ENCODE peak calls at places on chromosomes 12 and 14, in four cellular contexts. X is adrenal gland, O is SK-N-SH, H is neural progenitor cell. L is an unnamed sample.

GRCh38 chr14:74349757-74350156 is 1.5 kb downstream of the VRTN start:
- DNase-seq in O (no peak), H (peak; percentile 33), X (no peak), L (no peak)

GRCh38 chr12:75632452-75632851 is 121.0 kb upstream of the KRR1 start:
- DNase-seq in O (no peak), X (no peak), H (peak; percentile 77), L (no peak)

GRCh38 chr14:99757331-99758070 is 35.7 kb upstream of the EML1 start:
- DNase-seq in X (no peak), H (no peak), O (no peak), L (peak; percentile 91)

GRCh38 chr12:113762849-113763816 is 203.0 kb downstream of the RBM19 start:
- DNase-seq in H (no peak), O (peak; percentile 53), X (no peak), L (no peak)

GRCh38 chr12:6952860-6953416 is 1.8 kb downstream of the PTPN6 start:
- DNase-seq in O (peak; percentile 8), H (no peak), X (no peak), L (no peak)

GRCh38 chr12:27946396-27946795 is 26.1 kb downstream of the PTHLH start:
- DNase-seq in X (no peak), H (no peak), O (no peak), L (no peak)

GRCh38 chr14:102565331-102565887 is 27.0 kb upstream of the RCOR1 start:
- DNase-seq in H (no peak), X (peak; percentile 35), O (no peak), L (no peak)

GRCh38 chr14:44162197-44162596 is 344.9 kb downstream of the FSCB start:
- DNase-seq in O (no peak), H (no peak), X (no peak), L (no peak)

GRCh38 chr14:65478596-65478995 is 66.1 kb downstream of the FUT8 start:
- DNase-seq in O (no peak), H (peak; percentile 36), X (no peak), L (no peak)

GRCh38 chr12:128258866-128259555 is 8.0 kb upstream of the TMEM132C start:
- DNase-seq in X (no peak), O (peak; percentile 40), H (peak; percentile 38), L (no peak)

GRCh38 chr12:48775299-48775698 is 13.6 kb downstream of the ADCY6 start:
- DNase-seq in H (no peak), X (no peak), O (no peak), L (no peak)

GRCh38 chr14:64760916-64761315 is 56.7 kb downstream of the PLEKHG3 start:
- DNase-seq in O (no peak), H (no peak), X (no peak), L (no peak)

GRCh38 chr12:68406134-68406576 is 74.0 kb upstream of the MDM1 start:
- DNase-seq in X (peak; percentile 94), O (peak; percentile 32), H (peak; percentile 24), L (peak; percentile 61)

GRCh38 chr12:89470741-89471504 is 53.7 kb downstream of the GALNT4 start:
- DNase-seq in O (peak; percentile 29), H (peak; percentile 61), X (no peak), L (no peak)

GRCh38 chr14:88729159-88729558 is 63.6 kb downstream of the EML5 start:
- DNase-seq in X (no peak), H (no peak), O (peak; percentile 26), L (no peak)

GRCh38 chr14:70754989-70755388 is 54.3 kb downstream of the MAP3K9 start:
- DNase-seq in H (no peak), X (no peak), O (no peak), L (peak; percentile 99)

GRCh38 chr12:89355243-89356068 is 3.2 kb upstream of the DUSP6 start:
- DNase-seq in O (peak; percentile 58), X (no peak), H (peak; percentile 16), L (no peak)

GRCh38 chr12:67558775-67559174 is 89.8 kb upstream of the DYRK2 start:
- DNase-seq in H (no peak), X (no peak), O (no peak), L (no peak)

GRCh38 chr12:108722463-108722862 is 8.9 kb downstream of the CORO1C start:
- DNase-seq in H (no peak), O (no peak), X (no peak), L (no peak)

GRCh38 chr12:1591029-1591428 is 3.4 kb downstream of the FBXL14 start:
- DNase-seq in H (peak; percentile 55), O (no peak), X (no peak), L (peak; percentile 56)
- H3K27me3 ChIP-seq in H (peaks cover 6% of the 10 kb centered on the region), O (no peaks in the 10 kb centered on the region), X (no peaks in the 10 kb centered on the region), L (no peaks in the 10 kb centered on the region)

DNA sequence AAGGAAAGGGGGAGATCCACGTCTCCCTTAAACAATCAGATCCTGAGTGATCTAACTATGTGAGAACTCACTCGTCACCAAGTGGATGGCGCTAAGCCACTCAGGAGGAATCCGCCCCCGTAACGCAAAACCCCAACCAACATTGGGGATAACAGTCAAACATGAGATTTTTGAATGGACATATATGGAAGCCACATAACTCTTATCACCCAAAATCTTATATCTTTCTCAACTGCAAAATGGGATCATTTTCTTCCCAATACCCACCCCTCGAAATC is 698.2 kb downstream of the TMEM121 start:
- DNase-seq in H (no peak), O (no peak), X (no peak), L (no peak)
- H3K9me3 ChIP-seq in H (peaks cover 3% of the 10 kb centered on the region), O (no peaks in the 10 kb centered on the region), X (no peaks in the 10 kb centered on the region), L (no peaks in the 10 kb centered on the region)

DNA sequence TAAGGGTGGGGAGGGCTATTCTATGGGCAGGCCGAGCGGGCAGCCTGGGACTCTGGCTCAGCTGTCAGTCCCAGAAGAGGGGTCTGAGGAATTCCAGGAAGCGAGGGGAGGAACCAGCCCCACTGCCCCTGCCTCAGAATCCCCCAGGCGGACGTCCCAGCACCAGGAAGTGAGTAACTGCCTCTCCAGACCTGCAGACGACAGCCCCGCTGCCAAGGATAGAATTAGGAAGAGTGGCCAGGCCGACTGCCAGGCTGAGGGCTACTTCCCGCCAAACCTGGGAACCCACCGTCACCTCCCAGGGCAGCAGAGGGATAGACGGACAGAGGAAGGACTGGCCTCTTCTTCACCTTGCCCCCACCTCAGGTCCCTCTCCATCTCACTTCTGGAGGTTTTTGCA is 6.7 kb upstream of the BDKRB2 start:
- DNase-seq in H (no peak), O (no peak), X (no peak), L (no peak)
- H3K27me3 ChIP-seq in H (peaks cover under 1% of the 10 kb centered on the region), O (no peaks in the 10 kb centered on the region), X (peaks cover 5% of the 10 kb centered on the region), L (no peaks in the 10 kb centered on the region)

DNA sequence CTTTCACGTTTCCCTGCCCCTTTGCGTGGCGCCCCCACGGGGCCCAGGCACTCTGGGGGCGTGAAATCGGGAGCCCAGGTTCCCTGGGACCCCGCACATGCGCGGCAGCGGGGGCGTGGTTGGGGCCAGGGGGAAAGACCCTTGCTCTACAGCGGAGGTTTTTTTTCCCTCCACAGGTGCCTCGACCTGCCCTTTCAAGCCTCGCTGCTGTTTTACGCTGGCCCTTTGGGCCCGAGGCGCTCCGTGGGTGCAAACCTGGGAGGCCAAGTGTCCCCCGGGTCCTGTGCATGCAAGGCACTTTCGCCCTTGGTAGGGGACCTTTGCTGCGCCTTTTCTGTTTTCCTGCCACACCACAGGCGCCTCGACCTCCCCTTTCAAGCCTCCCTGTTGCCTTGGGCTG is 329.8 kb downstream of the ALG10 start:
- DNase-seq in H (no peak), O (no peak), X (no peak), L (no peak)
- H3K9me3 ChIP-seq in H (no peaks in the 10 kb centered on the region), O (no peaks in the 10 kb centered on the region), X (no peaks in the 10 kb centered on the region), L (no peaks in the 10 kb centered on the region)

GRCh38 chr14:54220122-54220691 is 176.6 kb upstream of the CDKN3 start:
- DNase-seq in H (peak; percentile 46), X (no peak), O (peak; percentile 45), L (no peak)
- H3K27me3 ChIP-seq in H (peaks cover 71% of the 10 kb centered on the region), X (peaks cover 30% of the 10 kb centered on the region), O (peaks cover 10% of the 10 kb centered on the region), L (no peaks in the 10 kb centered on the region)

DNA sequence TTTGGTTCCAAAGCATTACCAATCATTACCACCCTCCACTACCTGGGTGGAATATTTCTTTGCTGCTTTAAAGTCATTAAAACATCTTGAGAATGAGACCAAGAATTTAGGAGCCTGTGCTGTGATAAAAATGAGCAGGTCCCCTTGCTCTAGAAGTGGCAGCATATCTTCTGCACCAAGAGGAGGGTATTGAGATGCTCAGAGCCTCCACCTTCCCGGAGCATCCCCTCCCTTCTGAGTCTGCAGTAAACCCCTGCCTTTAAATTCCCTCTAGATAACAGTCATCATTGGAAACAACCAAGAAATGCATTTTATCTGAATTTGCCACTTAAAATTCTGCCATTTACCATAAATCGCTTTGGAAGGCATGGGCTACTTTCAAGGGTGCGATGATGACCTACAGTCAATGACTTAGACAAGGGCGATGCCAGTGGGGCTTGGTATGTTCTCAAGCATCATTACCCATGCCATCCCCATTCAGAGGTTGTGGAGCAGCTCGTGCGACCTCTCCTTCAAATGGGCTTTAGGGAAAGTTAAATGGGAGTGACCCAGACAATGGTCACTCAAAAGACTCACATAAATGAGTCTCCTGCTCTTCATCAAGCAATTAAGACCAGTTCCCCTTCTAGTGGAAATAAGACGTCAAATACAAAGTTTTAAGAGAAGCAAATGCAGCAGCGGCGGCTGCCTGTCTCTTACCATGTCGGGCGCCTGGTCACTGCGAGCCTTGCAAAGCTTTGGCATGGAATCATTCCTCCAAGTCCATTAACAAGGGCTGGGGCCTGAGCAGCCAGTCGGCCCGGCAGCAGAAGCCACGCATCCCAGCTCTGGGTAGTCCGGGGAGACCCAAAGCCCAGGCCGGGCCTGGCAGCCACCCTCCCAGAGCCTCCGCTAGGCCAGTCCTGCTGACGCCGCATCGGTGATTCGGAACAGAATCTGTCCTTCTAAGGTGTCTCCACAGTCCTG is 334.5 kb downstream of the TMEM121 start:
- DNase-seq in O (no peak), X (peak; percentile 2), H (no peak), L (no peak)
- H3K9me3 ChIP-seq in O (peaks cover 7% of the 10 kb centered on the region), X (no peaks in the 10 kb centered on the region), H (no peaks in the 10 kb centered on the region), L (no peaks in the 10 kb centered on the region)

GRCh38 chr12:47388712-47389111 is 309.0 kb upstream of the AMIGO2 start:
- DNase-seq in H (no peak), O (no peak), X (no peak), L (no peak)

GRCh38 chr12:47383942-47384341 is 304.2 kb upstream of the AMIGO2 start:
- DNase-seq in X (no peak), H (no peak), O (no peak), L (no peak)

GRCh38 chr12:47382305-47382704 is 302.5 kb upstream of the AMIGO2 start:
- DNase-seq in O (no peak), H (no peak), X (no peak), L (no peak)

GRCh38 chr12:47387991-47388390 is 308.2 kb upstream of the AMIGO2 start:
- DNase-seq in H (no peak), O (no peak), X (no peak), L (no peak)

GRCh38 chr12:47385587-47385986 is 305.8 kb upstream of the AMIGO2 start:
- DNase-seq in X (no peak), O (no peak), H (no peak), L (no peak)
- H3K27me3 ChIP-seq in X (no peaks in the 10 kb centered on the region), O (peaks cover 25% of the 10 kb centered on the region), H (no peaks in the 10 kb centered on the region), L (no peaks in the 10 kb centered on the region)

GRCh38 chr12:37543131-37543965 is 773.2 kb upstream of the ALG10B start:
- DNase-seq in H (no peak), O (peak; percentile 61), X (no peak), L (no peak)
- H3K9me3 ChIP-seq in H (peaks cover 12% of the 10 kb centered on the region), O (no peaks in the 10 kb centered on the region), X (no peaks in the 10 kb centered on the region), L (no peaks in the 10 kb centered on the region)